ENCODE peak calls at places on chromosomes 2 and 18, in four cellular contexts. E is GM12878, J is K562, L is HepG2. Q is an unnamed sample.

GRCh38 chr2:231174211-231174651 is 24.2 kb upstream of the ARMC9 start:
- DNase-seq in E (no peak), J (no peak), L (no peak), Q (no peak)

GRCh38 chr2:158999458-158999857 is 31.0 kb downstream of the TANC1 start:
- DNase-seq in E (no peak), J (no peak), L (peak), Q (no peak)

GRCh38 chr2:167492486-167492885 is 604.2 kb downstream of the XIRP2 start:
- DNase-seq in E (no peak), J (no peak), L (no peak), Q (no peak)

GRCh38 chr2:9778012-9778411 is 65.3 kb upstream of the TAF1B start:
- DNase-seq in E (no peak), J (peak), L (no peak), Q (peak)

GRCh38 chr2:19373352-19373751 is 14.9 kb upstream of the OSR1 start:
- DNase-seq in E (no peak), J (no peak), L (no peak), Q (no peak)

GRCh38 chr18:9130195-9130594 is 6.4 kb upstream of the ANKRD12 start:
- DNase-seq in E (no peak), J (no peak), L (no peak), Q (no peak)

GRCh38 chr2:197339496-197340220 is 29.1 kb upstream of the ANKRD44 start:
- DNase-seq in E (no peak), J (no peak), L (no peak), Q (no peak)

GRCh38 chr2:88199912-88200682 is 30.0 kb downstream of the THNSL2 start:
- DNase-seq in E (no peak), J (no peak), L (peak), Q (peak)

GRCh38 chr2:24489942-24490673 is 946 bp upstream of the NCOA1 start:
- DNase-seq in E (no peak), J (no peak), L (peak), Q (no peak)

GRCh38 chr2:122168799-122169198 is 413.3 kb downstream of the TSN start:
- DNase-seq in E (no peak), J (no peak), L (no peak), Q (peak)

GRCh38 chr18:35682282-35682867 is 100.8 kb downstream of the GALNT1 start:
- DNase-seq in E (no peak), J (no peak), L (no peak), Q (no peak)

GRCh38 chr2:217753460-217754200 is 249.2 kb downstream of the TNS1 start:
- DNase-seq in E (no peak), J (no peak), L (no peak), Q (no peak)

GRCh38 chr2:65351234-65351947 is 81.0 kb downstream of the SPRED2 start:
- DNase-seq in E (no peak), J (peak), L (no peak), Q (no peak)

GRCh38 chr2:190927257-190927656 is 46.6 kb downstream of the GLS start:
- DNase-seq in E (no peak), J (no peak), L (no peak), Q (no peak)

GRCh38 chr2:51581636-51582267 is 549.8 kb upstream of the NRXN1 start:
- DNase-seq in E (no peak), J (no peak), L (no peak), Q (no peak)

GRCh38 chr2:187826023-187826422 is 271.8 kb upstream of the TFPI start:
- DNase-seq in E (no peak), J (no peak), L (no peak), Q (no peak)

GRCh38 chr18:48994926-48995835 is 44.4 kb upstream of the SMAD7 start:
- DNase-seq in E (no peak), J (no peak), L (no peak), Q (no peak)

GRCh38 chr2:189267925-189268579 is 88.5 kb upstream of the COL5A2 start:
- DNase-seq in E (no peak), J (no peak), L (no peak), Q (no peak)

GRCh38 chr2:88187038-88187676 is 17.0 kb downstream of the THNSL2 start:
- DNase-seq in E (no peak), J (peak), L (peak), Q (peak)

GRCh38 chr2:196259507-196260481 is 88.4 kb upstream of the STK17B start:
- DNase-seq in E (no peak), J (peak), L (peak), Q (no peak)

GRCh38 chr18:59695551-59695950 is 1.7 kb downstream of the CCBE1 start:
- DNase-seq in E (no peak), J (no peak), L (no peak), Q (no peak)

GRCh38 chr2:159155315-159155714 is 131.2 kb downstream of the WDSUB1 start:
- DNase-seq in E (no peak), J (no peak), L (no peak), Q (peak)

GRCh38 chr2:102025016-102025491 is 33.3 kb downstream of the IL1R2 start:
- DNase-seq in E (peak), J (no peak), L (peak), Q (no peak)

GRCh38 chr2:232981356-232981755 is 31.7 kb downstream of the NGEF start:
- DNase-seq in E (no peak), J (no peak), L (no peak), Q (no peak)

GRCh38 chr2:165015052-165015642 is 59.8 kb upstream of the SLC38A11 start:
- DNase-seq in E (no peak), J (peak), L (peak), Q (peak)

GRCh38 chr2:20415511-20415918 is 31.4 kb upstream of the RHOB start:
- DNase-seq in E (no peak), J (no peak), L (no peak), Q (no peak)

GRCh38 chr2:222169346-222169745 is 129.5 kb downstream of the PAX3 start:
- DNase-seq in E (no peak), J (no peak), L (no peak), Q (no peak)

GRCh38 chr2:102172749-102173148 is 14.1 kb upstream of the IL1RL2 start:
- DNase-seq in E (no peak), J (no peak), L (no peak), Q (no peak)

GRCh38 chr2:39470580-39470979 is 33.5 kb upstream of the MAP4K3 start:
- DNase-seq in E (no peak), J (no peak), L (no peak), Q (no peak)

GRCh38 chr2:39469807-39470206 is 32.7 kb upstream of the MAP4K3 start:
- DNase-seq in E (no peak), J (no peak), L (peak), Q (no peak)

GRCh38 chr2:39464867-39465266 is 27.8 kb upstream of the MAP4K3 start:
- DNase-seq in E (no peak), J (no peak), L (no peak), Q (no peak)

GRCh38 chr2:39466311-39466710 is 29.2 kb upstream of the MAP4K3 start:
- DNase-seq in E (no peak), J (no peak), L (no peak), Q (no peak)

GRCh38 chr2:39468574-39469331 is 31.7 kb upstream of the MAP4K3 start:
- DNase-seq in E (no peak), J (no peak), L (peak), Q (no peak)
- TF ChIP-seq ETV6 in E (no peak), J (no peak), L (no peak), Q (no peak)

GRCh38 chr2:130370490-130370889 is 14.6 kb downstream of the PTPN18 start:
- DNase-seq in E (no peak), J (no peak), L (no peak), Q (no peak)
- TF ChIP-seq ATF2 in E (no peak), J (no peak), L (no peak), Q (no peak)

DNA sequence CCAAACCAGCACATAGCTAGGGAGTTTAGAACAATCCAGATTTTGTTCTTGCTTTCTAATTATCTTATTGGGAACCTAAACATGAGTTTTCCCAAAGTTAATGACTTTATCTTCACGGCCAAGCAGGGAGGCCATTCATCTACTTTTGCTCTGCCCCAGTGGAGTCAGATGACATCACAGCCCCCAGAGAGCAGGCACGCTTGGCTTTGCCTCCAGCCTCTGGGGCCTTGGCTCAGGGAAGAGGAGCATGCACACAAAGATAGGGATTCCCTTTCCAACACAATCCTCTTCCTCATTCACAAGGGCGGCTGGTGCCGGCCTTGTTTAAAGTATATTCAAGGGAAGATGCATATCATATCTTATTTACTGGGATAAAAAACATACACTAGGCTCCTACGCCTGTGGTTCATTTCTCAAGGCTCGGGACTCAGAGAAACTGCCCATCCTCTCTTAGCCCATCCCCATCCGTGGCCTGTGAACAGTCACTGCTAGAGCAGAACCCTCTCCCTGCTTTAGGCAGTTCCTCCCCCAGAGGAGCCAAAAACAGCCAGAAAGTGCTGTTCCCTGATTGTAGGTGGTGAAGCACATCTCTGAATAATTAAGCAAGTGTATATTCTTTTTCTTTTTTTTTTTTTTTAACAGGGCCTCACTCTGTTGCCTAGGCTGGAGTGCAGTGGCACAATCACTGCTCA is 21.2 kb downstream of the TGFA start:
- DNase-seq in E (no peak), J (no peak), L (no peak), Q (no peak)
- TF ChIP-seq ETV6 in E (no peak), J (no peak), L (no peak), Q (no peak)

GRCh38 chr2:96319396-96319795 is 5.7 kb upstream of the ITPRIPL1 start:
- DNase-seq in E (no peak), J (no peak), L (no peak), Q (no peak)
- TF ChIP-seq ATF2 in E (no peak), J (no peak), L (no peak), Q (no peak)

Q was measured in WTC11.